ENCODE peak calls at places on chromosomes 7 and 10, in six cellular contexts. M is small intestine, Z is spleen, U is upper lobe of right lung, S is left lung, Q is EL. T is an unnamed sample.
A peak's percentile ranks its signal among the peaks of the same experiment; 100 is the strongest.

GRCh38 chr10:30215631-30216030 is 133.4 kb downstream of the MTPAP start:
- DNase-seq in M (no peak), Q (no peak), Z (no peak), S (no peak), U (no peak), T (no peak)

GRCh38 chr10:132684164-132684891 is 101.6 kb downstream of the NKX6-2 start:
- DNase-seq in S (peak; percentile 2), U (peak; percentile 28), Q (peak; percentile 60), Z (peak; percentile 41), M (peak; percentile 30), T (peak; percentile 82)

GRCh38 chr10:90642650-90643049 is 215.2 kb downstream of the HTR7 start:
- DNase-seq in Q (no peak), Z (no peak), S (no peak), M (no peak), U (no peak), T (no peak)

GRCh38 chr7:130632111-130632510 is 36.4 kb downstream of the COPG2 start:
- DNase-seq in Z (no peak), S (no peak), M (no peak), U (no peak), Q (peak; percentile 51), T (peak; percentile 74)

GRCh38 chr7:33841658-33842057 is 63.7 kb upstream of the BMPER start:
- DNase-seq in M (no peak), Q (peak; percentile 60), Z (no peak), U (no peak), S (no peak), T (peak; percentile 55)

GRCh38 chr10:18368681-18369080 is 228.5 kb downstream of the CACNB2 start:
- DNase-seq in Q (peak; percentile 52), U (no peak), M (no peak), S (no peak), Z (no peak), T (peak; percentile 54)

GRCh38 chr10:119878524-119878923 is 5.9 kb upstream of the MCMBP start:
- DNase-seq in Z (no peak), M (peak; percentile 16), S (no peak), Q (no peak), U (no peak), T (no peak)

GRCh38 chr10:73653701-73654100 is 2.1 kb downstream of the SYNPO2L start:
- DNase-seq in Z (no peak), Q (peak; percentile 26), S (no peak), M (no peak), U (no peak), T (peak; percentile 42)

GRCh38 chr10:77279207-77279606 is 358.4 kb downstream of the KCNMA1 start:
- DNase-seq in M (no peak), Q (no peak), Z (no peak), S (no peak), U (no peak), T (no peak)

GRCh38 chr7:2825595-2826227 is 18.4 kb downstream of the GNA12 start:
- DNase-seq in Z (no peak), M (no peak), U (no peak), S (no peak), Q (no peak), T (no peak)

GRCh38 chr7:111732923-111733322 is 170.6 kb upstream of the IMMP2L start:
- DNase-seq in Q (no peak), S (no peak), U (no peak), M (no peak), Z (no peak), T (no peak)

GRCh38 chr10:111865550-111865949 is 318.0 kb downstream of the GPAM start:
- DNase-seq in Z (no peak), S (no peak), U (no peak), Q (no peak), M (no peak), T (no peak)